ENCODE peak calls at places on chromosomes 7 and 10, in ten cellular contexts. L is prostate gland, F is PC-3, P is K562, A is stomach, D is mesendoderm, H is psoas muscle, X is body of pancreas, U is IMR-90, Y is neural progenitor cell. K is an unnamed sample.

GRCh38 chr10:102509387-102509786 is 5.6 kb downstream of the SUFU start:
- DNase-seq in L (peak; percentile 28), F (peak; percentile 73), P (no peak), A (no peak), D (no peak), H (no peak), X (no peak), U (peak; percentile 80), Y (no peak), K (no peak)

GRCh38 chr7:94769726-94770125 is 113.8 kb upstream of the SGCE start:
- DNase-seq in L (no peak), F (no peak), P (no peak), A (no peak), D (no peak), H (no peak), X (no peak), U (no peak), Y (no peak), K (no peak)

GRCh38 chr10:31136951-31137885 is 105.6 kb upstream of the ZNF438 start:
- DNase-seq in L (no peak), F (no peak), P (no peak), A (no peak), D (no peak), H (no peak), X (no peak), U (peak; percentile 69), Y (no peak), K (no peak)

GRCh38 chr7:122219253-122219865 is 75.3 kb upstream of the AASS start:
- DNase-seq in L (no peak), F (peak; percentile 63), P (peak; percentile 23), A (no peak), D (no peak), H (no peak), X (no peak), U (peak; percentile 26), Y (peak; percentile 25), K (no peak)

GRCh38 chr7:142817506-142817905 is 37.4 kb upstream of the EPHB6 start:
- DNase-seq in L (no peak), F (no peak), P (no peak), A (no peak), D (no peak), H (no peak), X (no peak), U (no peak), Y (no peak), K (no peak)

GRCh38 chr7:73512018-73512780 is 9.9 kb downstream of the BAZ1B start:
- DNase-seq in L (no peak), F (no peak), P (no peak), A (no peak), D (no peak), H (no peak), X (no peak), U (peak; percentile 16), Y (no peak), K (no peak)

GRCh38 chr7:158348446-158348845 is 239.2 kb downstream of the PTPRN2 start:
- DNase-seq in L (no peak), F (no peak), P (no peak), A (no peak), D (no peak), H (no peak), X (no peak), U (no peak), Y (no peak), K (no peak)

GRCh38 chr10:63412304-63412703 is 53.5 kb downstream of the JMJD1C start:
- DNase-seq in L (no peak), F (no peak), P (no peak), A (no peak), D (no peak), H (no peak), X (no peak), U (no peak), Y (no peak), K (no peak)

GRCh38 chr10:10093035-10093434 is 924.6 kb upstream of the CELF2 start:
- DNase-seq in L (no peak), F (no peak), P (no peak), A (no peak), D (no peak), H (no peak), X (no peak), U (no peak), Y (no peak), K (no peak)

GRCh38 chr7:87494454-87494853 is 19.0 kb upstream of the ABCB4 start:
- DNase-seq in L (no peak), F (no peak), P (no peak), A (no peak), D (no peak), H (no peak), X (no peak), U (no peak), Y (no peak), K (no peak)

GRCh38 chr7:30312186-30312585 is 27.8 kb downstream of the ZNRF2 start:
- DNase-seq in L (no peak), F (peak; percentile 28), P (no peak), A (no peak), D (no peak), H (no peak), X (no peak), U (no peak), Y (peak; percentile 49), K (no peak)

GRCh38 chr7:92058040-92058439 is 76.2 kb downstream of the CYP51A1 start:
- DNase-seq in L (no peak), F (no peak), P (no peak), A (no peak), D (no peak), H (no peak), X (no peak), U (no peak), Y (no peak), K (no peak)

GRCh38 chr10:128456271-128456670 is 330.0 kb upstream of the MKI67 start:
- DNase-seq in L (no peak), F (no peak), P (no peak), A (no peak), D (no peak), H (no peak), X (no peak), U (no peak), Y (no peak), K (no peak)

GRCh38 chr7:30169585-30169978 is 34.8 kb downstream of the MTURN start:
- DNase-seq in L (no peak), F (peak; percentile 55), P (no peak), A (no peak), D (no peak), H (peak; percentile 34), X (no peak), U (no peak), Y (no peak), K (no peak)

GRCh38 chr7:150356265-150356897 is 12.2 kb upstream of the REPIN1 start:
- DNase-seq in L (no peak), F (peak; percentile 47), P (peak; percentile 76), A (no peak), D (peak; percentile 69), H (no peak), X (no peak), U (peak; percentile 33), Y (peak; percentile 62), K (no peak)

GRCh38 chr10:124629410-124629809 is 114.8 kb downstream of the FAM53B start:
- DNase-seq in L (no peak), F (no peak), P (no peak), A (no peak), D (no peak), H (no peak), X (no peak), U (no peak), Y (no peak), K (no peak)
- H3K4me1 ChIP-seq in L (peaks cover 17% of the 10 kb centered on the region), F (peaks cover 11% of the 10 kb centered on the region), P (peaks cover 58% of the 10 kb centered on the region), A (peaks cover 71% of the 10 kb centered on the region), D (no peaks in the 10 kb centered on the region), H (peaks cover 73% of the 10 kb centered on the region), X (peaks cover 27% of the 10 kb centered on the region), U (no peaks in the 10 kb centered on the region), Y (peaks cover 33% of the 10 kb centered on the region), K (peaks cover 59% of the 10 kb centered on the region)

GRCh38 chr7:27167170-27167505 is 1.8 kb upstream of the HOXA9 start:
- DNase-seq in L (peak; percentile 59), F (peak; percentile 85), P (no peak), A (no peak), D (no peak), H (no peak), X (no peak), U (no peak), Y (no peak), K (no peak)

GRCh38 chr7:27166475-27167169 is 1.3 kb upstream of the HOXA9 start:
- DNase-seq in L (no peak), F (peak; percentile 33), P (no peak), A (no peak), D (no peak), H (peak; percentile 17), X (no peak), U (no peak), Y (peak; percentile 43), K (no peak)

GRCh38 chr7:27167916-27168264 is 2.6 kb upstream of the HOXA9 start:
- DNase-seq in L (no peak), F (peak; percentile 48), P (no peak), A (no peak), D (no peak), H (no peak), X (no peak), U (no peak), Y (no peak), K (no peak)

GRCh38 chr7:27169658-27170493 is 4.2 kb downstream of the HOXA10 start:
- DNase-seq in L (no peak), F (peak; percentile 62), P (no peak), A (no peak), D (peak; percentile 74), H (no peak), X (no peak), U (no peak), Y (peak; percentile 63), K (no peak)

GRCh38 chr7:27168265-27168947 is 3.1 kb upstream of the HOXA9 start:
- DNase-seq in L (peak; percentile 79), F (peak; percentile 59), P (no peak), A (no peak), D (peak; percentile 59), H (no peak), X (no peak), U (no peak), Y (peak; percentile 59), K (no peak)
- H3K4me1 ChIP-seq in L (no peaks in the 10 kb centered on the region), F (peaks cover 11% of the 10 kb centered on the region), P (peaks cover 13% of the 10 kb centered on the region), A (peaks cover 53% of the 10 kb centered on the region), D (no peaks in the 10 kb centered on the region), H (peaks cover 17% of the 10 kb centered on the region), X (peaks cover 23% of the 10 kb centered on the region), U (no peaks in the 10 kb centered on the region), Y (no peaks in the 10 kb centered on the region), K (peaks cover 42% of the 10 kb centered on the region)

GRCh38 chr10:73576890-73577591 is 14.1 kb downstream of the USP54 start:
- DNase-seq in L (no peak), F (no peak), P (no peak), A (no peak), D (no peak), H (no peak), X (no peak), U (no peak), Y (no peak), K (no peak)
- H3K4me1 ChIP-seq in L (peaks cover 20% of the 10 kb centered on the region), F (peaks cover 34% of the 10 kb centered on the region), P (no peaks in the 10 kb centered on the region), A (peaks cover 30% of the 10 kb centered on the region), D (no peaks in the 10 kb centered on the region), H (peaks cover 34% of the 10 kb centered on the region), X (peaks cover 63% of the 10 kb centered on the region), U (peaks cover 2% of the 10 kb centered on the region), Y (peaks cover 9% of the 10 kb centered on the region), K (peaks cover 55% of the 10 kb centered on the region)

DNA sequence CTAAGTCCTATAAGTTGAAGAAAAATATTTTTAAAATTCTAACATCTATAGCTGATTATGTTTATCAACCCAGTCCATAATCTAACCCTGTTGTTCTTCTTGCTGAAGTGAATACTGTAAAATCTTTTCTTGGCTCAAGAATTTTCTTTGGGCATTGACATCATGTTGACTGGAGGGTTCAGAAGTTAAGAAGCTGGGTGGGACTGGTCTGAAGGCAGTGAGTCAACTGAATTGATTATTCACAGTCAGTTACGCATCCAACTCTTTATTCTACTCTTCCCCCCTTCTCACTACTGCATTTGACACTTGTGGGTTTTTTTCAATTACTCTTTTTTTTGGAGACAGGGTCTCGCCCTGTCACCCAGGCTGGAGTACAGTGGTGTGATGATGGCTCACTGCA is 31.0 kb downstream of the DENND2A start:
- DNase-seq in L (no peak), F (peak; percentile 71), P (no peak), A (no peak), D (no peak), H (no peak), X (no peak), U (peak; percentile 84), Y (no peak), K (no peak)
- H3K4me1 ChIP-seq in L (no peaks in the 10 kb centered on the region), F (peaks cover 55% of the 10 kb centered on the region), P (no peaks in the 10 kb centered on the region), A (peaks cover 5% of the 10 kb centered on the region), D (no peaks in the 10 kb centered on the region), H (peaks cover 8% of the 10 kb centered on the region), X (no peaks in the 10 kb centered on the region), U (peaks cover 33% of the 10 kb centered on the region), Y (no peaks in the 10 kb centered on the region), K (no peaks in the 10 kb centered on the region)

K was measured in esophagus squamous epithelium.